ENCODE peak calls at places on chromosomes 5 and 9, in five cellular contexts. Z is fibroblast of lung, V is cardiac muscle cell, S is transverse colon, K is colonic mucosa. E is an unnamed sample.

GRCh38 chr5:135489466-135490244 is 37.5 kb upstream of the TIFAB start:
- DNase-seq in S (no peak), Z (peak; percentile 18), V (peak; percentile 9), K (no peak), E (no peak)

GRCh38 chr5:37696190-37697021 is 143.4 kb downstream of the GDNF start:
- DNase-seq in S (no peak), V (peak; percentile 37), K (no peak), Z (peak; percentile 68), E (no peak)

GRCh38 chr5:142597546-142598337 is 88.1 kb downstream of the FGF1 start:
- DNase-seq in V (peak; percentile 70), Z (peak; percentile 77), K (no peak), S (no peak), E (no peak)

GRCh38 chr5:172418847-172419810 is 35.2 kb downstream of the SH3PXD2B start:
- DNase-seq in K (no peak), V (no peak), Z (no peak), S (no peak), E (no peak)

GRCh38 chr5:141241496-141241895 is 3.7 kb upstream of the PCDHB15 start:
- DNase-seq in Z (no peak), S (no peak), V (no peak), K (no peak), E (no peak)

GRCh38 chr5:127696688-127697087 is 6.5 kb upstream of the CCDC192 start:
- DNase-seq in K (no peak), V (peak; percentile 91), Z (peak; percentile 84), S (no peak), E (no peak)

GRCh38 chr5:58259685-58260152 is 200.2 kb downstream of the PLK2 start:
- DNase-seq in K (no peak), Z (peak; percentile 58), V (peak; percentile 64), S (no peak), E (no peak)

GRCh38 chr9:69672828-69673640 is 863 bp upstream of the APBA1 start:
- DNase-seq in V (peak; percentile 88), Z (peak; percentile 88), S (peak; percentile 85), K (peak; percentile 83), E (peak; percentile 92)

GRCh38 chr5:172410160-172410559 is 44.2 kb downstream of the SH3PXD2B start:
- DNase-seq in V (peak; percentile 22), K (no peak), S (no peak), Z (peak; percentile 75), E (no peak)

GRCh38 chr5:72624641-72625236 is 117.5 kb upstream of the ZNF366 start:
- DNase-seq in V (peak; percentile 60), K (no peak), S (no peak), Z (peak; percentile 70), E (no peak)

GRCh38 chr5:100797863-100798262 is 105.2 kb downstream of the ST8SIA4 start:
- DNase-seq in S (no peak), K (no peak), V (peak; percentile 19), Z (peak; percentile 24), E (no peak)

GRCh38 chr5:52784741-52785140 is 3.0 kb upstream of the ITGA1 start:
- DNase-seq in Z (no peak), K (no peak), V (no peak), S (no peak), E (no peak)

GRCh38 chr5:16937023-16937379 is 913 bp upstream of the MYO10 start:
- DNase-seq in S (peak; percentile 75), V (no peak), Z (no peak), K (peak; percentile 82), E (peak; percentile 74)

GRCh38 chr9:129900263-129901041 is 65.2 kb downstream of the USP20 start:
- DNase-seq in S (no peak), V (no peak), K (no peak), Z (no peak), E (no peak)

GRCh38 chr9:137828527-137829259 is 48.9 kb upstream of the CACNA1B start:
- DNase-seq in K (no peak), V (peak; percentile 27), S (no peak), Z (peak; percentile 8), E (no peak)

GRCh38 chr9:122827759-122828090 is 663 bp downstream of the PDCL start:
- DNase-seq in K (no peak), Z (no peak), S (no peak), V (peak; percentile 45), E (no peak)

GRCh38 chr9:114156658-114157421 is 1.5 kb downstream of the COL27A1 start:
- DNase-seq in V (peak; percentile 89), S (peak; percentile 27), Z (peak; percentile 85), K (peak; percentile 43), E (peak; percentile 77)

GRCh38 chr9:125759812-125760134 is 12.6 kb downstream of the PBX3 start:
- DNase-seq in K (no peak), V (peak; percentile 44), Z (no peak), S (no peak), E (no peak)

GRCh38 chr9:71368157-71368556 is 246.7 kb upstream of the TRPM3 start:
- DNase-seq in S (peak; percentile 22), K (peak; percentile 66), Z (no peak), V (peak; percentile 15), E (no peak)

GRCh38 chr9:92393686-92394085 is 10.7 kb downstream of the OGN start:
- DNase-seq in Z (peak; percentile 37), V (peak; percentile 35), S (no peak), K (no peak), E (no peak)

GRCh38 chr9:126617740-126618133 is 4.0 kb downstream of the LMX1B start:
- DNase-seq in S (no peak), Z (no peak), V (no peak), K (no peak), E (no peak)

GRCh38 chr5:74649421-74649973 is 9.0 kb upstream of the ENC1 start:
- DNase-seq in S (no peak), K (no peak), V (no peak), Z (no peak), E (no peak)

GRCh38 chr9:133505901-133506652 is 18.7 kb downstream of the MYMK start:
- DNase-seq in Z (peak; percentile 44), V (peak; percentile 98), S (no peak), K (no peak), E (no peak)

GRCh38 chr5:16135003-16135402 is 44.6 kb downstream of the MARCHF11 start:
- DNase-seq in Z (no peak), K (no peak), V (no peak), S (no peak), E (no peak)

GRCh38 chr5:116374434-116374852 is 200.2 kb downstream of the SEMA6A start:
- DNase-seq in S (no peak), K (no peak), Z (no peak), V (no peak), E (no peak)

GRCh38 chr9:22447607-22448305 is 1.1 kb downstream of the DMRTA1 start:
- DNase-seq in V (no peak), Z (no peak), K (peak; percentile 39), S (no peak), E (no peak)

GRCh38 chr5:38738898-38739743 is 106.7 kb upstream of the OSMR start:
- DNase-seq in V (peak; percentile 12), S (no peak), K (no peak), Z (peak; percentile 64), E (no peak)

GRCh38 chr9:134391319-134392231 is 65.3 kb downstream of the RXRA start:
- DNase-seq in Z (no peak), S (peak; percentile 54), V (no peak), K (no peak), E (no peak)

GRCh38 chr9:132942541-132943182 is 1.8 kb downstream of the TSC1 start:
- DNase-seq in S (no peak), K (peak; percentile 23), V (peak; percentile 20), Z (peak; percentile 32), E (no peak)

GRCh38 chr5:165525268-165525667 is 2019.8 kb downstream of the MAT2B start:
- DNase-seq in K (no peak), V (peak; percentile 75), S (no peak), Z (peak; percentile 86), E (no peak)

GRCh38 chr9:34143116-34143515 is 16.6 kb upstream of the DCAF12 start:
- DNase-seq in Z (no peak), V (no peak), S (no peak), K (no peak), E (no peak)

GRCh38 chr5:175728885-175729828 is 71.3 kb downstream of the HRH2 start:
- DNase-seq in Z (no peak), V (peak; percentile 18), S (no peak), K (no peak), E (no peak)

GRCh38 chr9:38017885-38018186 is 51.2 kb downstream of the SHB start:
- DNase-seq in K (no peak), Z (no peak), S (no peak), V (no peak), E (no peak)

GRCh38 chr5:56481147-56481997 is 248.2 kb upstream of the ANKRD55 start:
- DNase-seq in V (peak; percentile 51), Z (peak; percentile 59), K (peak; percentile 36), S (peak; percentile 51), E (peak; percentile 70)

GRCh38 chr5:88954511-88954910 is 71.5 kb upstream of the MEF2C start:
- DNase-seq in S (no peak), Z (peak; percentile 54), V (no peak), K (no peak), E (no peak)
- H3K27ac ChIP-seq in S (no peak overlapping the region), Z (no peak overlapping the region), V (no peak overlapping the region), K (no peak overlapping the region), E (no peak overlapping the region)

GRCh38 chr5:32099486-32100035 is 74.6 kb downstream of the GOLPH3 start:
- DNase-seq in V (no peak), Z (no peak), K (no peak), S (no peak), E (no peak)
- H3K4me3 ChIP-seq in V (no peak overlapping the region), Z (no peak overlapping the region), K (no peak overlapping the region), S (no peak overlapping the region), E (no peak overlapping the region)

GRCh38 chr9:130937146-130938076 is 1.6 kb downstream of the FIBCD1 start:
- DNase-seq in Z (no peak), K (no peak), V (no peak), S (no peak), E (no peak)

GRCh38 chr9:130939405-130939941 is 426 bp upstream of the FIBCD1 start:
- DNase-seq in V (no peak), Z (no peak), K (peak; percentile 39), S (no peak), E (no peak)

GRCh38 chr9:130940023-130940549 is 1.0 kb upstream of the FIBCD1 start:
- DNase-seq in K (peak; percentile 41), Z (no peak), S (no peak), V (no peak), E (no peak)

GRCh38 chr9:130938184-130938651 is 829 bp downstream of the FIBCD1 start:
- DNase-seq in K (no peak), S (no peak), V (no peak), Z (no peak), E (no peak)

GRCh38 chr9:130938652-130939404 is at the start of gene FIBCD1:
- DNase-seq in V (peak; percentile 38), S (peak; percentile 66), K (peak; percentile 71), Z (peak; percentile 44), E (no peak)
- TF ChIP-seq CTCF in V (peak; percentile 34), S (peak; percentile 27), K (peak; percentile 27), Z (peak; percentile 25), E (peak; percentile 32)

GRCh38 chr5:89638871-89639270 is 755.9 kb upstream of the MEF2C start:
- DNase-seq in K (no peak), Z (no peak), S (no peak), V (no peak), E (no peak)
- H3K27ac ChIP-seq in K (no peak overlapping the region), Z (no peak overlapping the region), S (no peak overlapping the region), V (no peak overlapping the region), E (no peak overlapping the region)